ENCODE peak calls at places on chromosomes 4 and X, in seven cellular contexts. E is neuronal stem cell, D is heart right ventricle, C is aorta, P is transverse colon, M is Panc1, J is uterus. I is an unnamed sample.

GRCh38 chr4:132001542-132001941 is 1147.6 kb upstream of the PCDH10 start:
- DNase-seq in E (no peak), D (no peak), C (no peak), P (no peak), M (no peak), J (no peak), I (no peak)

GRCh38 chrX:72576161-72576896 is 3.7 kb upstream of the HDAC8 start:
- DNase-seq in E (no peak), D (no peak), C (no peak), P (no peak), M (no peak), J (no peak), I (no peak)

GRCh38 chr4:60938621-60939020 is 261.5 kb upstream of the ADGRL3 start:
- DNase-seq in E (no peak), D (no peak), C (no peak), P (no peak), M (no peak), J (no peak), I (no peak)

GRCh38 chrX:57899064-57899463 is 11.2 kb downstream of the ZXDA start:
- DNase-seq in E (no peak), D (no peak), C (no peak), P (no peak), M (no peak), J (no peak), I (no peak)

GRCh38 chrX:82816572-82816971 is 691.5 kb upstream of the POU3F4 start:
- DNase-seq in E (no peak), D (no peak), C (no peak), P (no peak), M (no peak), J (no peak), I (no peak)

GRCh38 chrX:150155396-150156048 is 207.6 kb upstream of the MAMLD1 start:
- DNase-seq in E (no peak), D (peak; percentile 14), C (peak; percentile 67), P (peak; percentile 40), M (no peak), J (no peak), I (no peak)

GRCh38 chr4:159227984-159228383 is 125.1 kb downstream of the RAPGEF2 start:
- DNase-seq in E (peak; percentile 43), D (peak; percentile 84), C (peak; percentile 80), P (peak; percentile 63), M (no peak), J (peak; percentile 44), I (peak; percentile 66)

GRCh38 chrX:153494541-153495361 is at the start of gene BGN:
- DNase-seq in E (no peak), D (peak; percentile 47), C (peak; percentile 84), P (no peak), M (no peak), J (peak; percentile 63), I (peak; percentile 50)

GRCh38 chrX:51802917-51803688 is 59.9 kb downstream of the GSPT2 start:
- DNase-seq in E (peak; percentile 12), D (peak; percentile 23), C (peak; percentile 54), P (peak; percentile 69), M (peak; percentile 33), J (peak; percentile 30), I (peak; percentile 60)

GRCh38 chr4:39320381-39321115 is 45.6 kb downstream of the RFC1 start:
- DNase-seq in E (no peak), D (no peak), C (no peak), P (no peak), M (no peak), J (no peak), I (no peak)

DNA sequence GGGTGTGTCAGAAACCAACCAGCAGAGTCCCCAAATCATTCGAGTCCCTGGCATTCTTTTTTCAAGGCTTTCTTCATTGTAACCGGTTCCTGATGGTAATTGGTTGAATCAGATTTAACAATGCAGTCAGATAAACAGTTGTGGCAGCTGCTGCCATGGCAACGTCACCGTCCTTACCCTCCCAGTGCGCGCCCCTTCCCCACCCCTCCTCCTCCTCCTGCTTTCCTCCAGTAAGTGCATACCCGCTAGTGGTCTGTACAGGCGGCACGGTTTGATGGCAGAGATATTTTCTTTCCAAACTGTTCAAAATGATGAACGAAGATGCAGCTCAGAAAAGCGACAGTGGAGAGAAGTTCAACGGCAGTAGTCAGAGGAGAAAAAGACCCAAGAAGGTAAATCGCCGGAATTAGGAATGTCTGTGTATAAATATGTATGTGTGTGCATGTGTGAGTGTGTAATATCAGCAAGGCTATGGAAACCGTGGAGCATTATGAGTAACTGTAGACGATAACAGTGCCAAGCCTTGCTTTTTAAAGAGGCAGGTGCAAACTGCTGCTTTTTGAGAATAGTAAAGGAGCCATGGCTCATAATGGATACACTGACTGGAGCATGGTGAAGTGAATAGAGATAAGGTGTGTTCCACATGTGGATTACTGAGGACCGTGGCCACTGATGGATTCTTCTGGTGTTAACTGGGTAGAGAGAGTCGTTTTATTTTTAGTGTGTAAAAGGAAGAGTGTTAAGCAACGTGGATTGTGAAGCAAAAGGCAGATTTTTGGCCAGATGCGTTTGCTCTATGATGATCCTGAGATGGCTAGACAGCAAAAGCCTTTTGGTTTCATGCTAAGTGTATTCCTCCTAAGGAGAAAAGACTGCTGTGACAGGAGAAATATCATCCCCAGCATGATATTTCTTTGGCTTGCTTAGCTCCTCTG is at the start of gene ANK2:
- DNase-seq in E (peak; percentile 85), D (no peak), C (no peak), P (no peak), M (no peak), J (no peak), I (no peak)
- H3K4me3 ChIP-seq in E (peak within 1 kb of the TSS; percentile 36), D (no peak within 1 kb of the TSS), C (no peak within 1 kb of the TSS), P (no peak within 1 kb of the TSS), M (no peak within 1 kb of the TSS), J (peak within 1 kb of the TSS; percentile 11), I (no peak within 1 kb of the TSS)

GRCh38 chr4:76197001-76197743 is 16.5 kb downstream of the SCARB2 start:
- DNase-seq in E (no peak), D (no peak), C (no peak), P (no peak), M (no peak), J (no peak), I (no peak)

GRCh38 chr4:76197971-76198410 is 15.6 kb downstream of the SCARB2 start:
- DNase-seq in E (no peak), D (no peak), C (peak; percentile 83), P (peak; percentile 64), M (no peak), J (peak; percentile 68), I (peak; percentile 80)

GRCh38 chr4:76199664-76200211 is 13.9 kb downstream of the SCARB2 start:
- DNase-seq in E (no peak), D (no peak), C (no peak), P (peak; percentile 81), M (no peak), J (no peak), I (no peak)

GRCh38 chr4:76200771-76201224 is 12.8 kb downstream of the SCARB2 start:
- DNase-seq in E (no peak), D (no peak), C (no peak), P (peak; percentile 69), M (no peak), J (no peak), I (peak; percentile 52)

GRCh38 chr4:76198411-76199237 is 15.0 kb downstream of the SCARB2 start:
- DNase-seq in E (no peak), D (peak; percentile 79), C (peak; percentile 77), P (peak; percentile 85), M (no peak), J (peak; percentile 69), I (peak; percentile 79)
- H3K4me1 ChIP-seq in E (peaks cover 11% of the 10 kb centered on the region), D (peaks cover 17% of the 10 kb centered on the region), C (peaks cover 7% of the 10 kb centered on the region), P (peaks cover 95% of the 10 kb centered on the region), M (peaks cover 9% of the 10 kb centered on the region), J (peaks cover 16% of the 10 kb centered on the region), I (peaks cover 73% of the 10 kb centered on the region)

GRCh38 chr4:110619401-110620247 is 3.3 kb downstream of the PITX2 start:
- DNase-seq in E (peak; percentile 57), D (no peak), C (no peak), P (no peak), M (no peak), J (no peak), I (no peak)

GRCh38 chr4:110617095-110617494 is 5.8 kb downstream of the PITX2 start:
- DNase-seq in E (peak; percentile 2), D (no peak), C (no peak), P (no peak), M (no peak), J (no peak), I (no peak)

GRCh38 chr4:110618091-110619000 is 4.5 kb downstream of the PITX2 start:
- DNase-seq in E (peak; percentile 70), D (no peak), C (no peak), P (peak; percentile 16), M (no peak), J (no peak), I (no peak)

GRCh38 chr4:110620352-110621327 is 2.2 kb downstream of the PITX2 start:
- DNase-seq in E (peak; percentile 67), D (no peak), C (no peak), P (peak; percentile 51), M (no peak), J (no peak), I (no peak)

DNA sequence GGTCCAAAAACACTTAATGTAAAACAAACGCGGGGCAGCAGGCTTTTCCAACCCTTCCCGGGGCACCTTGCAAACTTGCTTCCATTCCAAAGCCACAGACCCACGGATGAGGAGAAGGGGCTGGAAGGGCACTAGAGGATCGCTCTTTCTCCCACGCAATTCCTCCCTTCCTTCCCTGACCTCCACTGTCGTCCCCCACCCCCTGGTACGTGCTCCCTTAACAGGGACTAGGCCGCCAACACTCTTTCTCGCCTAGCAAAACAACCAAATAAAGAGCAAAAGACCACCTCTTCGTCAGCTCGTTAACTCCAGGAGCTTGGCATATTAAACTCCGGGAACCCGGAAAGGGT is 3.9 kb downstream of the PITX2 start:
- DNase-seq in E (no peak), D (no peak), C (no peak), P (no peak), M (no peak), J (no peak), I (no peak)
- H3K9me3 ChIP-seq in E (no peaks in the 10 kb centered on the region), D (no peaks in the 10 kb centered on the region), C (peaks cover 4% of the 10 kb centered on the region), P (no peaks in the 10 kb centered on the region), M (no peaks in the 10 kb centered on the region), J (no peaks in the 10 kb centered on the region), I (no peaks in the 10 kb centered on the region)

GRCh38 chr4:136754810-136755530 is 777.3 kb downstream of the PCDH18 start:
- DNase-seq in E (no peak), D (no peak), C (no peak), P (no peak), M (no peak), J (no peak), I (no peak)
- H3K4me3 ChIP-seq in E (no peak overlapping the region), D (no peak overlapping the region), C (no peak overlapping the region), P (no peak overlapping the region), M (no peak overlapping the region), J (no peak overlapping the region), I (no peak overlapping the region)

GRCh38 chrX:6732101-6732500 is 197.2 kb upstream of the VCX3A start:
- DNase-seq in E (no peak), D (no peak), C (no peak), P (no peak), M (no peak), J (no peak), I (no peak)

GRCh38 chrX:6738518-6739470 is 203.9 kb upstream of the VCX3A start:
- DNase-seq in E (no peak), D (no peak), C (no peak), P (peak; percentile 43), M (no peak), J (no peak), I (no peak)

GRCh38 chrX:6729581-6729980 is 194.7 kb upstream of the VCX3A start:
- DNase-seq in E (no peak), D (no peak), C (no peak), P (no peak), M (no peak), J (no peak), I (no peak)

GRCh38 chrX:6735235-6735634 is 200.3 kb upstream of the VCX3A start:
- DNase-seq in E (no peak), D (no peak), C (no peak), P (no peak), M (no peak), J (no peak), I (no peak)
- H3K4me1 ChIP-seq in E (no peaks in the 10 kb centered on the region), D (no peaks in the 10 kb centered on the region), C (no peaks in the 10 kb centered on the region), P (no peaks in the 10 kb centered on the region), M (no peaks in the 10 kb centered on the region), J (no peaks in the 10 kb centered on the region), I (no peaks in the 10 kb centered on the region)